ENCODE peak calls at places on chromosomes 11 and 22, in eight cellular contexts. P is AG04450, D is adrenal gland, A is A549, M is colonic mucosa, V is GM23248, S is brain microvascular endothelial cell, I is suprapubic skin. U is an unnamed sample.

GRCh38 chr11:32213223-32213622 is 122.3 kb downstream of the RCN1 start:
- DNase-seq in V (peak), S (peak), M (no peak), A (peak), D (no peak), P (peak), I (no peak), U (no peak)

GRCh38 chr11:565921-566509 is 5.2 kb downstream of the RASSF7 start:
- DNase-seq in A (no peak), V (no peak), S (no peak), D (no peak), P (no peak), M (no peak), I (no peak), U (no peak)

GRCh38 chr22:44729391-44730012 is 22.9 kb upstream of the ARHGAP8 start:
- DNase-seq in I (no peak), P (no peak), A (no peak), S (peak), D (no peak), M (no peak), V (peak), U (peak)

GRCh38 chr22:30675436-30675835 is 7.8 kb upstream of the DUSP18 start:
- DNase-seq in I (no peak), P (no peak), D (no peak), M (no peak), V (no peak), A (no peak), S (no peak), U (no peak)

GRCh38 chr11:111297696-111298095 is 650 bp upstream of the POU2AF3 start:
- DNase-seq in P (no peak), A (no peak), I (no peak), D (no peak), S (no peak), V (no peak), M (no peak), U (no peak)

GRCh38 chr22:47495102-47495501 is 732.7 kb downstream of the TBC1D22A start:
- DNase-seq in A (no peak), S (no peak), V (no peak), M (no peak), I (no peak), P (no peak), D (no peak), U (no peak)

GRCh38 chr11:12768731-12769673 is 94.8 kb downstream of the TEAD1 start:
- DNase-seq in V (no peak), D (no peak), I (no peak), A (no peak), M (no peak), P (no peak), S (no peak), U (no peak)

GRCh38 chr11:14537134-14537599 is 17.0 kb upstream of the PSMA1 start:
- DNase-seq in V (peak), S (peak), D (no peak), A (peak), P (no peak), M (peak), I (no peak), U (peak)

GRCh38 chr11:15053201-15053685 is 20.1 kb upstream of the CALCB start:
- DNase-seq in S (no peak), M (no peak), P (no peak), A (peak), V (peak), D (no peak), I (no peak), U (no peak)

GRCh38 chr11:3056296-3057068 is 741 bp downstream of the CARS1 start:
- DNase-seq in A (no peak), D (peak), I (no peak), M (peak), P (no peak), V (peak), S (no peak), U (no peak)

GRCh38 chr11:8693010-8693551 is 10.5 kb downstream of the RPL27A start:
- DNase-seq in A (no peak), I (peak), P (no peak), V (peak), D (no peak), S (peak), M (no peak), U (peak)

GRCh38 chr11:63505857-63506528 is at the start of gene LGALS12:
- DNase-seq in A (no peak), V (no peak), P (no peak), M (no peak), D (no peak), I (no peak), S (no peak), U (no peak)

GRCh38 chr11:94117871-94118270 is 10.8 kb upstream of the PANX1 start:
- DNase-seq in V (peak), I (no peak), S (no peak), D (no peak), P (no peak), A (no peak), M (no peak), U (no peak)

GRCh38 chr11:109858152-109858551 is 235.0 kb upstream of the ZC3H12C start:
- DNase-seq in S (no peak), M (no peak), I (no peak), V (no peak), P (no peak), D (no peak), A (no peak), U (no peak)

GRCh38 chr22:24587948-24588347 is 4.9 kb downstream of the LRRC75B start:
- DNase-seq in I (no peak), V (no peak), P (no peak), A (no peak), M (no peak), D (no peak), S (no peak), U (no peak)
- H3K27ac ChIP-seq in I (no peak), V (no peak), P (no peak), A (no peak), M (no peak), D (no peak), S (no peak), U (no peak)

DNA sequence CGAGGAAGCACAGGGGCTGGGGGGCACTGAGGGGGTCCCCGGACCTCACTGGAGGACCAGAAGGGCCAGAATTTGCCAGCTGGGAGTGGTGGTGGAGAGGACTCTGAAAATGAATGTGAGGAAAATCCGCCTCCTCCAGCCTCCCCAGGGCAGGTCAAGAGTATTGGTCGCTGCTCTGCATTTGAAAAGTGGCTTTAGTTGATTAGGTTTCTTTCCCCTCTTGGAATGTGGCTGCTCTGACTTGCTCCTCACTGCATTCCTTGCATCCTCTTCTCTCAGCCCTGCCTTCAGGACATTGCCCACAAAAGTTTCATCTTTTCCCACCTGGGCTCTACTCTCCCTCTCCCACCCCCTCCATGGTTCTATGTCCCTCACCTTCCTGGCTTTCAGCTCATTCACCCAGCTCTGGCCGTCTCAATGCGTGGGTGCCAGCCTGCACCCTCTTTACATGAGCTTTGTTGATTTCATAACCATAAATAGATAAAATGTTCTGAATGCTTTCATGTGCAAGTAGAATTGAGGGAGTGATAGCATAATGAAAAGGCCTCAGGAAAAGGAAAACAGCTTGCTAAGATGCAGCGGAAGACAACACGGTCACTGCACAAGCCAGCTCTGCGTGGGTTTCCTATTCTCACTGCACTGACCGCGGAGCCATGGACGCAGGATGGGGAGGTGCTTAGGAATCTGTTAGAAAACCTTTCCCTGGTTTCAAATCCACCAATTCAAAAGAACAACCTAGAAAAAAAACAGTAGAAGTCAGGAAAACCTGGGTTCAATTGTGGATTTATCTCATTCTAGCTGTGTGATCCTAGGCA is 6.5 kb upstream of the NPAS4 start:
- DNase-seq in A (no peak), P (no peak), V (no peak), M (no peak), S (no peak), D (no peak), I (no peak), U (no peak)
- H3K4me3 ChIP-seq in A (no peak), P (no peak), V (no peak), M (no peak), S (no peak), D (no peak), I (no peak), U (no peak)

DNA sequence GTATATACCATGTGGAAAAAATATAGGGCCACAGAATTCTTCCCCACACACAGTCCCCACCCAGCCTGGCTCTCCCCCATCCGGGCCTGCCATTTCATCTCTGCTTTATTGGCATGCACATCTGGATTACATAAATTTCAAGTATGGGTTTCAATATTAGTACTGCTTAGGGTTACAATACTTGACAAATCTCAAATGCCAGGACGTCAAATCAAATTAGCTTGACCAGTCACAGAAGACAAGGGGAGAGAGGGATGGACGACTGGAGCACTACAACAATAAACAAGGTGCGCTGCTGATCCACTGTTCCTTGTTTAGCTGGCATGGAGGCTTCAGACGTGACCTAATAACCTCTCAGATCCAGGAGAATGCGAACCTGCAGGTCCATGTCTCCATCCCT is 81.3 kb downstream of the ABTB2 start:
- DNase-seq in P (no peak), M (no peak), S (no peak), A (no peak), V (no peak), D (no peak), I (no peak), U (no peak)
- H3K27ac ChIP-seq in P (no peak), M (no peak), S (no peak), A (no peak), V (no peak), D (no peak), I (peak), U (no peak)

GRCh38 chr11:18204771-18205170 is 31.8 kb downstream of the SAA4 start:
- DNase-seq in A (no peak), D (no peak), M (no peak), S (no peak), I (no peak), V (no peak), P (no peak), U (no peak)

GRCh38 chr11:18209058-18209457 is 27.5 kb downstream of the SAA4 start:
- DNase-seq in P (no peak), A (no peak), I (no peak), V (no peak), S (no peak), M (no peak), D (no peak), U (no peak)

GRCh38 chr11:18204220-18204619 is 31.6 kb downstream of the MRGPRX4 start:
- DNase-seq in S (no peak), P (no peak), A (no peak), V (no peak), M (no peak), D (no peak), I (no peak), U (no peak)

GRCh38 chr11:18203723-18204122 is 31.1 kb downstream of the MRGPRX4 start:
- DNase-seq in A (peak), S (peak), D (no peak), I (no peak), P (no peak), V (peak), M (no peak), U (peak)
- H3K4me3 ChIP-seq in A (no peak), S (no peak), D (no peak), I (no peak), P (no peak), V (no peak), M (no peak), U (no peak)

DNA sequence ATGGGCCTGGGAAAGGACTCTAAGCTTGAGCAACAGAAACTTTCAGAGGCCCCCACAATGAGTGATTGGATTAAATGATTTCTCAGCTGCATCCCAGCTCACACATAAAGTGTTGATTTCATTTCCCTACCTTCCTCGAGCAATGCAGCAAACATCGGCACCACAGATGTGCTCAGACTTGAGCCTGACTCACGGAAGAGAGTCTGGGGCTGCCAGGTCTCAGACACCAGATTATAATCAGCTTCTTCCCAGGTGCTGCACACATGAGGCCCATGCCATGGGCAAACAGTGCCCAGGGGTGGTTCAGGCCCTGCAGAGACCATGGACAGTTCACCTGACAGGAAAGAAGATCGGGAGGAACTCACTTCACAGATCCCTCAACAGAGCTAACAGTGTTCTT is 226.5 kb upstream of the TENM4 start:
- DNase-seq in A (no peak), V (no peak), P (no peak), S (no peak), M (no peak), D (no peak), I (no peak), U (peak)
- H3K27ac ChIP-seq in A (no peak), V (no peak), P (no peak), S (no peak), M (no peak), D (no peak), I (peak), U (no peak)

GRCh38 chr11:27719575-27719925 is 19.3 kb upstream of the BDNF start:
- DNase-seq in A (no peak), P (no peak), D (no peak), I (no peak), V (peak), M (no peak), S (no peak), U (no peak)

GRCh38 chr11:27722117-27722844 is 22.0 kb upstream of the BDNF start:
- DNase-seq in S (peak), V (peak), A (no peak), P (no peak), I (no peak), M (no peak), D (no peak), U (peak)

GRCh38 chr11:27722945-27723344 is 22.7 kb upstream of the BDNF start:
- DNase-seq in V (peak), A (no peak), P (no peak), S (peak), I (no peak), M (no peak), D (no peak), U (no peak)

GRCh38 chr11:27720277-27720830 is 20.1 kb upstream of the BDNF start:
- DNase-seq in D (no peak), I (no peak), P (no peak), S (peak), A (peak), V (peak), M (peak), U (peak)

GRCh38 chr11:27721505-27722116 is 21.4 kb upstream of the BDNF start:
- DNase-seq in V (no peak), I (no peak), A (no peak), M (no peak), D (no peak), P (no peak), S (no peak), U (no peak)
- H3K4me3 ChIP-seq in V (peak), I (peak), A (peak), M (no peak), D (no peak), P (peak), S (peak), U (peak)

DNA sequence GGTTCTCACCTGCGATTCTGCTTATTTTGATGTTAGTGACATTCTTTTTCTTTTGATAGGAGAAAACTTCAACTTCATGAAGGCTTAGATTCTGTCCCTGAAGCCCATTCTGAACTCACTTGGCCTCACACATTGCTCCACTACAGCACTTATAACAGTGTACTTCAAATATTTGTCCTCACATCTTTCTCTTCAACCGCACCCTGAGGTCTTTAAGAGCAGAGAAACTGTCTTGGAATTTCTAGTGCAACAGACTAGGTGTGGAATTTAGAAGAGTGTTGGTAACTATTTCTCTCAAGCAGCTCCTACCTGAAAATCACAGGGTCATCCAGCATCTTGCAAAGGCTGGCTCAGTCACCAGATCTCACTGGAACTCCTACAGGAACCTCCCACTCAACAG is 7.8 kb downstream of the MRGPRX3 start:
- DNase-seq in A (no peak), S (no peak), P (no peak), I (no peak), M (no peak), D (no peak), V (no peak), U (no peak)
- H3K27ac ChIP-seq in A (no peak), S (no peak), P (no peak), I (no peak), M (no peak), D (no peak), V (no peak), U (no peak)